ENCODE peak calls at places on chromosome 7, in eight cellular contexts. One of them, this sample, is unnamed.

GRCh38 chr7:115911466-115911865 is 119.1 kb downstream of the TFEC start:
- DNase-seq in stomach: no peak
- DNase-seq in K562: no peak
- DNase-seq in Panc1: no peak
- DNase-seq in SK-N-MC: no peak
- DNase-seq in endothelial cell of umbilical vein: no peak
- DNase-seq in HCT116: no peak
- DNase-seq in sigmoid colon: no peak
- DNase-seq in this sample: no peak

GRCh38 chr7:85261341-85261740 is 74.5 kb upstream of the SEMA3D start:
- DNase-seq in endothelial cell of umbilical vein: no peak
- DNase-seq in Panc1: no peak
- DNase-seq in K562: no peak
- DNase-seq in HCT116: no peak
- DNase-seq in sigmoid colon: no peak
- DNase-seq in stomach: no peak
- DNase-seq in SK-N-MC: no peak
- DNase-seq in this sample: no peak

GRCh38 chr7:106167439-106168136 is 55.5 kb upstream of the SYPL1 start:
- DNase-seq in sigmoid colon: no peak
- DNase-seq in HCT116: no peak
- DNase-seq in stomach: no peak
- DNase-seq in K562: no peak
- DNase-seq in Panc1: no peak
- DNase-seq in endothelial cell of umbilical vein: no peak
- DNase-seq in SK-N-MC: no peak
- DNase-seq in this sample: no peak

GRCh38 chr7:74203157-74203556 is 6.6 kb upstream of the LAT2 start:
- DNase-seq in K562: peak
- DNase-seq in sigmoid colon: peak
- DNase-seq in SK-N-MC: peak
- DNase-seq in HCT116: no peak
- DNase-seq in endothelial cell of umbilical vein: peak
- DNase-seq in stomach: peak
- DNase-seq in Panc1: no peak
- DNase-seq in this sample: no peak

GRCh38 chr7:73885975-73886798 is 25.2 kb downstream of the TMEM270 start:
- DNase-seq in Panc1: no peak
- DNase-seq in SK-N-MC: no peak
- DNase-seq in stomach: peak
- DNase-seq in K562: peak
- DNase-seq in HCT116: no peak
- DNase-seq in sigmoid colon: peak
- DNase-seq in endothelial cell of umbilical vein: peak
- DNase-seq in this sample: no peak

GRCh38 chr7:135334830-135335543 is 101.3 kb downstream of the STRA8 start:
- DNase-seq in endothelial cell of umbilical vein: peak
- DNase-seq in HCT116: no peak
- DNase-seq in Panc1: no peak
- DNase-seq in stomach: no peak
- DNase-seq in K562: no peak
- DNase-seq in sigmoid colon: no peak
- DNase-seq in SK-N-MC: no peak
- DNase-seq in this sample: no peak

GRCh38 chr7:3691478-3692151 is 390.6 kb downstream of the SDK1 start:
- DNase-seq in stomach: no peak
- DNase-seq in sigmoid colon: no peak
- DNase-seq in SK-N-MC: peak
- DNase-seq in endothelial cell of umbilical vein: no peak
- DNase-seq in Panc1: no peak
- DNase-seq in K562: no peak
- DNase-seq in HCT116: no peak
- DNase-seq in this sample: no peak

GRCh38 chr7:47478017-47478344 is 103.9 kb downstream of the TNS3 start:
- DNase-seq in sigmoid colon: no peak
- DNase-seq in SK-N-MC: no peak
- DNase-seq in endothelial cell of umbilical vein: no peak
- DNase-seq in K562: no peak
- DNase-seq in Panc1: no peak
- DNase-seq in stomach: no peak
- DNase-seq in HCT116: no peak
- DNase-seq in this sample: no peak

GRCh38 chr7:33903770-33904679 is 1.3 kb upstream of the BMPER start:
- DNase-seq in SK-N-MC: no peak
- DNase-seq in sigmoid colon: peak
- DNase-seq in K562: no peak
- DNase-seq in stomach: no peak
- DNase-seq in Panc1: no peak
- DNase-seq in endothelial cell of umbilical vein: peak
- DNase-seq in HCT116: no peak
- DNase-seq in this sample: no peak

GRCh38 chr7:141460781-141461715 is 90.2 kb upstream of the AGK start:
- DNase-seq in endothelial cell of umbilical vein: no peak
- DNase-seq in Panc1: no peak
- DNase-seq in SK-N-MC: peak
- DNase-seq in K562: no peak
- DNase-seq in HCT116: no peak
- DNase-seq in sigmoid colon: no peak
- DNase-seq in stomach: no peak
- DNase-seq in this sample: no peak
- TF ChIP-seq POLR2AphosphoS5 in endothelial cell of umbilical vein: no peak
- TF ChIP-seq POLR2AphosphoS5 in Panc1: no peak
- TF ChIP-seq POLR2AphosphoS5 in SK-N-MC: peak
- TF ChIP-seq POLR2AphosphoS5 in K562: no peak
- TF ChIP-seq POLR2AphosphoS5 in HCT116: no peak
- TF ChIP-seq POLR2AphosphoS5 in sigmoid colon: no peak
- TF ChIP-seq POLR2AphosphoS5 in stomach: no peak
- TF ChIP-seq POLR2AphosphoS5 in this sample: no peak

GRCh38 chr7:87007063-87007462 is 52.4 kb downstream of the ELAPOR2 start:
- DNase-seq in sigmoid colon: no peak
- DNase-seq in SK-N-MC: no peak
- DNase-seq in K562: no peak
- DNase-seq in HCT116: no peak
- DNase-seq in Panc1: no peak
- DNase-seq in endothelial cell of umbilical vein: no peak
- DNase-seq in stomach: no peak
- DNase-seq in this sample: no peak
- TF ChIP-seq POLR2AphosphoS5 in sigmoid colon: no peak
- TF ChIP-seq POLR2AphosphoS5 in SK-N-MC: no peak
- TF ChIP-seq POLR2AphosphoS5 in K562: no peak
- TF ChIP-seq POLR2AphosphoS5 in HCT116: no peak
- TF ChIP-seq POLR2AphosphoS5 in Panc1: no peak
- TF ChIP-seq POLR2AphosphoS5 in endothelial cell of umbilical vein: no peak
- TF ChIP-seq POLR2AphosphoS5 in stomach: no peak
- TF ChIP-seq POLR2AphosphoS5 in this sample: no peak

DNA sequence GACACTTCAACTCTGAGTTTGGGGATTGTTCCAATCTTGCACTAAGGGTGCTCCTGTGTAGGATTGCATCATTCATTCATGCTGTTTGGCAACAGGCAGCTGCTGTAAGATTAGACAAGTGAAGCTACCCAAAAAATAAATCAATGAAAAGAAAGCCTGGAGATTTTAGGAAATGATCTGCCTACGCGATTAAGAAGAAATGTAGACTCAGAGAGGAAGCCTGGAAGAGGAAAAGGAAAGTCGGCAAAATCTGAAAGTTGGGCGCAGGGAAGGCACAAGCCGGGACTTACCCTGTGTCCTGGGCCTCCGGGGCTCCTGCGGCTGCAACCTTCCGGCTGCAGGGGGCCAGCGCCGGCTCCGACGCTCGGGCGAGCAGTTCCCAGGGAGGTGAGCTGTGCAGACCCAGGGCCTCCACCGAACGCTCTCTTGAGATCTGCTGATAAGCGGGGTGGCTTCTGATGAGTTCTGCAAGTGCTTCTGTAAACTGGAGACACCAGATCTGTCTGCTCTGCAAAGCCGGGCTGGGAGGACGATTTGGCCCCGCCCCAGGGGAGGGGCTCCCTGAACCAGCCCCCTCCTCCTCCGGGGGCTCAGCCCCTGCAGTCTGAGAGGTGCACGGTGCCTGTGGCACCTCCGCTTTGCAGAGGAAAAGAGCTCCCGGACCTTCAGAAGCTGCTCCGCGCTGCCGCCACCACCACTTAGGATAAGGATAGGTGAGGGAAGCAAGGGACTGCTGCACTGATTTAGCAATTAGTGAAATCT is 17.4 kb downstream of the PSPH start:
- DNase-seq in SK-N-MC: no peak
- DNase-seq in stomach: peak
- DNase-seq in endothelial cell of umbilical vein: peak
- DNase-seq in sigmoid colon: peak
- DNase-seq in HCT116: peak
- DNase-seq in Panc1: peak
- DNase-seq in K562: peak
- DNase-seq in this sample: peak
- TF ChIP-seq POLR2AphosphoS5 in SK-N-MC: peak
- TF ChIP-seq POLR2AphosphoS5 in stomach: peak
- TF ChIP-seq POLR2AphosphoS5 in endothelial cell of umbilical vein: no peak
- TF ChIP-seq POLR2AphosphoS5 in sigmoid colon: no peak
- TF ChIP-seq POLR2AphosphoS5 in HCT116: peak
- TF ChIP-seq POLR2AphosphoS5 in Panc1: no peak
- TF ChIP-seq POLR2AphosphoS5 in K562: no peak
- TF ChIP-seq POLR2AphosphoS5 in this sample: peak

GRCh38 chr7:49396194-49396593 is 377.2 kb upstream of the VWC2 start:
- DNase-seq in endothelial cell of umbilical vein: no peak
- DNase-seq in HCT116: no peak
- DNase-seq in stomach: no peak
- DNase-seq in SK-N-MC: no peak
- DNase-seq in sigmoid colon: no peak
- DNase-seq in Panc1: no peak
- DNase-seq in K562: no peak
- DNase-seq in this sample: no peak

GRCh38 chr7:49398236-49398635 is 375.2 kb upstream of the VWC2 start:
- DNase-seq in Panc1: no peak
- DNase-seq in SK-N-MC: peak
- DNase-seq in endothelial cell of umbilical vein: no peak
- DNase-seq in K562: no peak
- DNase-seq in stomach: no peak
- DNase-seq in HCT116: no peak
- DNase-seq in sigmoid colon: no peak
- DNase-seq in this sample: no peak

GRCh38 chr7:49400891-49401550 is 372.4 kb upstream of the VWC2 start:
- DNase-seq in endothelial cell of umbilical vein: no peak
- DNase-seq in Panc1: no peak
- DNase-seq in K562: no peak
- DNase-seq in stomach: no peak
- DNase-seq in sigmoid colon: no peak
- DNase-seq in SK-N-MC: no peak
- DNase-seq in HCT116: no peak
- DNase-seq in this sample: no peak

GRCh38 chr7:49398730-49399129 is 374.7 kb upstream of the VWC2 start:
- DNase-seq in stomach: no peak
- DNase-seq in endothelial cell of umbilical vein: no peak
- DNase-seq in Panc1: peak
- DNase-seq in SK-N-MC: no peak
- DNase-seq in K562: no peak
- DNase-seq in sigmoid colon: no peak
- DNase-seq in HCT116: no peak
- DNase-seq in this sample: no peak

GRCh38 chr7:49397750-49398149 is 375.7 kb upstream of the VWC2 start:
- DNase-seq in sigmoid colon: no peak
- DNase-seq in HCT116: no peak
- DNase-seq in SK-N-MC: no peak
- DNase-seq in K562: no peak
- DNase-seq in endothelial cell of umbilical vein: no peak
- DNase-seq in Panc1: no peak
- DNase-seq in stomach: no peak
- DNase-seq in this sample: no peak
- TF ChIP-seq POLR2AphosphoS5 in sigmoid colon: no peak
- TF ChIP-seq POLR2AphosphoS5 in HCT116: no peak
- TF ChIP-seq POLR2AphosphoS5 in SK-N-MC: no peak
- TF ChIP-seq POLR2AphosphoS5 in K562: no peak
- TF ChIP-seq POLR2AphosphoS5 in endothelial cell of umbilical vein: no peak
- TF ChIP-seq POLR2AphosphoS5 in Panc1: no peak
- TF ChIP-seq POLR2AphosphoS5 in stomach: no peak
- TF ChIP-seq POLR2AphosphoS5 in this sample: no peak

GRCh38 chr7:45027774-45028114 is 27.7 kb downstream of the CCM2 start:
- DNase-seq in HCT116: no peak
- DNase-seq in endothelial cell of umbilical vein: no peak
- DNase-seq in SK-N-MC: no peak
- DNase-seq in stomach: no peak
- DNase-seq in sigmoid colon: no peak
- DNase-seq in Panc1: no peak
- DNase-seq in K562: no peak
- DNase-seq in this sample: no peak

GRCh38 chr7:45026013-45026412 is 26.0 kb downstream of the CCM2 start:
- DNase-seq in Panc1: no peak
- DNase-seq in stomach: no peak
- DNase-seq in sigmoid colon: no peak
- DNase-seq in endothelial cell of umbilical vein: no peak
- DNase-seq in SK-N-MC: no peak
- DNase-seq in HCT116: no peak
- DNase-seq in K562: no peak
- DNase-seq in this sample: no peak

GRCh38 chr7:45028138-45028919 is 28.3 kb downstream of the CCM2 start:
- DNase-seq in HCT116: no peak
- DNase-seq in SK-N-MC: no peak
- DNase-seq in endothelial cell of umbilical vein: no peak
- DNase-seq in Panc1: no peak
- DNase-seq in K562: no peak
- DNase-seq in sigmoid colon: no peak
- DNase-seq in stomach: no peak
- DNase-seq in this sample: no peak

GRCh38 chr7:45028920-45029344 is 28.9 kb downstream of the CCM2 start:
- DNase-seq in K562: no peak
- DNase-seq in endothelial cell of umbilical vein: no peak
- DNase-seq in SK-N-MC: no peak
- DNase-seq in sigmoid colon: no peak
- DNase-seq in stomach: no peak
- DNase-seq in Panc1: no peak
- DNase-seq in HCT116: no peak
- DNase-seq in this sample: no peak

DNA sequence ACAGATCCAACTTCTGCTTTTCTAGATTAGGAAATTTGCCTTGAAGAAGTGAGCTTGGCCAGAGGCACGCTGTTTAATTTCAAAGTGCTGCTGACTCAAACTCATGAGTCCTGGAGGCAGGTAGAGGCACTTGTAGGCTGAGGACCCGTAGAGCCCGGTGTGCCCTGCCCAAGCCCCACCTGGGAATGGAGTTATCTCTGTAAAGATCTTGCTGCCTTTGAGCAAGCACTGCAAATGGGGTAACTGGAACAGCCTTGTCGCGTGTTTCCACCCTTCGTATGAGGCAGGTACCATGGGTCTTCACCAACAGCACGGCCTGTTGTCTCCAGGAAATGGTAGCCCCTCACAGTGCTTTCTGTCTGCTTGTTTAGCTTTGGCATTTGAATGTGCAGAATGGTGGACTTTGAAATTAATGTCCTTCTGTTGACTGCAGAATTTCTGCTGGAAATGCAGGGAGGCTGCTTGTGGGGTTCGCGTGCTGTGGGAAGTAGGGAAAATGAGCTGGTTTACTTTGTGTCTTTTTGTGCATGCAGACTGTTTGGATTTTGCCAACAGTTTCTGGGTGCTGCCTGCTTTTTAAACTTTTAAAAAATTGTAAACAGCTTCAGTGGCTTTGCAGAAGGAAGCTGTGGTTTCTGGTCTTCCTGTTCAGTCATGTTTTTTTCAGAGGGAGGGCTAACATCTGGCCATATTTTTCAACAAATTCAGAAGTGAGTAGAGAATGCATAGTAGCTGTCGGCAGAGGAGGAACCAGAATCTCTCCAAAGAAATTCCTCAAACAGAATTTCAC is 27.2 kb downstream of the CCM2 start:
- DNase-seq in K562: no peak
- DNase-seq in endothelial cell of umbilical vein: peak
- DNase-seq in stomach: no peak
- DNase-seq in HCT116: no peak
- DNase-seq in Panc1: no peak
- DNase-seq in SK-N-MC: peak
- DNase-seq in sigmoid colon: no peak
- DNase-seq in this sample: no peak
- TF ChIP-seq POLR2AphosphoS5 in K562: no peak
- TF ChIP-seq POLR2AphosphoS5 in endothelial cell of umbilical vein: no peak
- TF ChIP-seq POLR2AphosphoS5 in stomach: no peak
- TF ChIP-seq POLR2AphosphoS5 in HCT116: no peak
- TF ChIP-seq POLR2AphosphoS5 in Panc1: no peak
- TF ChIP-seq POLR2AphosphoS5 in SK-N-MC: no peak
- TF ChIP-seq POLR2AphosphoS5 in sigmoid colon: no peak
- TF ChIP-seq POLR2AphosphoS5 in this sample: no peak

This sample was measured in GM12892.